ENCODE peak calls at places on chromosomes 1 and 21, in five cellular contexts. One of them, this sample, is unnamed.

GRCh38 chr1:11019971-11020370 is 7.5 kb downstream of the TARDBP start:
- DNase-seq in aorta: no peak
- DNase-seq in HAP-1: no peak
- DNase-seq in CD8-positive, alpha-beta memory T cell: no peak
- DNase-seq in Karpas-422: no peak
- DNase-seq in this sample: no peak

GRCh38 chr1:233668146-233668724 is 54.3 kb downstream of the KCNK1 start:
- DNase-seq in aorta: no peak
- DNase-seq in HAP-1: no peak
- DNase-seq in CD8-positive, alpha-beta memory T cell: no peak
- DNase-seq in Karpas-422: no peak
- DNase-seq in this sample: no peak

GRCh38 chr1:25469177-25469576 is 38.5 kb downstream of the MACO1 start:
- DNase-seq in aorta: no peak
- DNase-seq in HAP-1: no peak
- DNase-seq in CD8-positive, alpha-beta memory T cell: no peak
- DNase-seq in Karpas-422: no peak
- DNase-seq in this sample: no peak

GRCh38 chr1:85289848-85290335 is 13.5 kb upstream of the BCL10 start:
- DNase-seq in aorta: no peak
- DNase-seq in HAP-1: no peak
- DNase-seq in CD8-positive, alpha-beta memory T cell: no peak
- DNase-seq in Karpas-422: peak; percentile 86
- DNase-seq in this sample: no peak

GRCh38 chr1:218573871-218574270 is 228.7 kb downstream of the TGFB2 start:
- DNase-seq in aorta: no peak
- DNase-seq in HAP-1: no peak
- DNase-seq in CD8-positive, alpha-beta memory T cell: no peak
- DNase-seq in Karpas-422: no peak
- DNase-seq in this sample: no peak

GRCh38 chr1:20787775-20788488 is 825 bp upstream of the HP1BP3 start:
- DNase-seq in aorta: no peak
- DNase-seq in HAP-1: peak; percentile 29
- DNase-seq in CD8-positive, alpha-beta memory T cell: no peak
- DNase-seq in Karpas-422: peak; percentile 60
- DNase-seq in this sample: no peak

GRCh38 chr1:231178970-231179369 is 17.1 kb downstream of the TRIM67 start:
- DNase-seq in aorta: no peak
- DNase-seq in HAP-1: no peak
- DNase-seq in CD8-positive, alpha-beta memory T cell: no peak
- DNase-seq in Karpas-422: no peak
- DNase-seq in this sample: no peak

GRCh38 chr1:184276416-184276815 is 110.4 kb upstream of the C1orf21 start:
- DNase-seq in aorta: no peak
- DNase-seq in HAP-1: no peak
- DNase-seq in CD8-positive, alpha-beta memory T cell: no peak
- DNase-seq in Karpas-422: no peak
- DNase-seq in this sample: no peak

GRCh38 chr1:85344256-85344694 is 67.8 kb upstream of the BCL10 start:
- DNase-seq in aorta: no peak
- DNase-seq in HAP-1: peak; percentile 84
- DNase-seq in CD8-positive, alpha-beta memory T cell: no peak
- DNase-seq in Karpas-422: no peak
- DNase-seq in this sample: no peak

GRCh38 chr1:219271914-219272545 is 98.4 kb downstream of the LYPLAL1 start:
- DNase-seq in aorta: no peak
- DNase-seq in HAP-1: no peak
- DNase-seq in CD8-positive, alpha-beta memory T cell: no peak
- DNase-seq in Karpas-422: no peak
- DNase-seq in this sample: no peak

GRCh38 chr1:5896706-5897105 is 95.5 kb downstream of the NPHP4 start:
- DNase-seq in aorta: peak; percentile 44
- DNase-seq in HAP-1: peak; percentile 69
- DNase-seq in CD8-positive, alpha-beta memory T cell: no peak
- DNase-seq in Karpas-422: no peak
- DNase-seq in this sample: no peak

GRCh38 chr1:222167111-222167510 is 380.8 kb downstream of the HHIPL2 start:
- DNase-seq in aorta: no peak
- DNase-seq in HAP-1: peak; percentile 37
- DNase-seq in CD8-positive, alpha-beta memory T cell: no peak
- DNase-seq in Karpas-422: peak; percentile 65
- DNase-seq in this sample: peak; percentile 44

GRCh38 chr1:6941786-6942185 is 156.5 kb downstream of the CAMTA1 start:
- DNase-seq in aorta: no peak
- DNase-seq in HAP-1: no peak
- DNase-seq in CD8-positive, alpha-beta memory T cell: no peak
- DNase-seq in Karpas-422: no peak
- DNase-seq in this sample: no peak

GRCh38 chr1:40625076-40625475 is 40.4 kb downstream of the RIMS3 start:
- DNase-seq in aorta: no peak
- DNase-seq in HAP-1: no peak
- DNase-seq in CD8-positive, alpha-beta memory T cell: no peak
- DNase-seq in Karpas-422: peak; percentile 80
- DNase-seq in this sample: no peak

GRCh38 chr1:78333426-78334012 is 157.3 kb upstream of the PTGFR start:
- DNase-seq in aorta: no peak
- DNase-seq in HAP-1: peak; percentile 13
- DNase-seq in CD8-positive, alpha-beta memory T cell: no peak
- DNase-seq in Karpas-422: peak; percentile 71
- DNase-seq in this sample: no peak

GRCh38 chr1:156858959-156859522 is at the start of gene INSRR:
- DNase-seq in aorta: no peak
- DNase-seq in HAP-1: no peak
- DNase-seq in CD8-positive, alpha-beta memory T cell: no peak
- DNase-seq in Karpas-422: no peak
- DNase-seq in this sample: no peak

GRCh38 chr1:222464841-222465210 is 83.1 kb downstream of the HHIPL2 start:
- DNase-seq in aorta: peak; percentile 86
- DNase-seq in HAP-1: peak; percentile 40
- DNase-seq in CD8-positive, alpha-beta memory T cell: peak; percentile 53
- DNase-seq in Karpas-422: peak; percentile 87
- DNase-seq in this sample: no peak

GRCh38 chr1:64343105-64343960 is 126.6 kb upstream of the CACHD1 start:
- DNase-seq in aorta: no peak
- DNase-seq in HAP-1: peak; percentile 21
- DNase-seq in CD8-positive, alpha-beta memory T cell: no peak
- DNase-seq in Karpas-422: no peak
- DNase-seq in this sample: peak; percentile 89

GRCh38 chr21:33651965-33652680 is 9.8 kb downstream of the ITSN1 start:
- DNase-seq in aorta: no peak
- DNase-seq in HAP-1: no peak
- DNase-seq in CD8-positive, alpha-beta memory T cell: no peak
- DNase-seq in Karpas-422: no peak
- DNase-seq in this sample: no peak

GRCh38 chr1:210787800-210788199 is 346.1 kb downstream of the KCNH1 start:
- DNase-seq in aorta: no peak
- DNase-seq in HAP-1: no peak
- DNase-seq in CD8-positive, alpha-beta memory T cell: no peak
- DNase-seq in Karpas-422: no peak
- DNase-seq in this sample: no peak

GRCh38 chr21:31908106-31909031 is 35.5 kb downstream of the HUNK start:
- DNase-seq in aorta: no peak
- DNase-seq in HAP-1: no peak
- DNase-seq in CD8-positive, alpha-beta memory T cell: no peak
- DNase-seq in Karpas-422: no peak
- DNase-seq in this sample: no peak

GRCh38 chr1:147545133-147545532 is 3.8 kb downstream of the BCL9 start:
- DNase-seq in aorta: no peak
- DNase-seq in HAP-1: no peak
- DNase-seq in CD8-positive, alpha-beta memory T cell: peak; percentile 90
- DNase-seq in Karpas-422: peak; percentile 46
- DNase-seq in this sample: peak; percentile 82

GRCh38 chr1:205923663-205924435 is 19.4 kb downstream of the SLC26A9 start:
- DNase-seq in aorta: no peak
- DNase-seq in HAP-1: no peak
- DNase-seq in CD8-positive, alpha-beta memory T cell: no peak
- DNase-seq in Karpas-422: no peak
- DNase-seq in this sample: peak; percentile 27

GRCh38 chr1:176994926-176995596 is 169.5 kb downstream of the ASTN1 start:
- DNase-seq in aorta: no peak
- DNase-seq in HAP-1: no peak
- DNase-seq in CD8-positive, alpha-beta memory T cell: no peak
- DNase-seq in Karpas-422: no peak
- DNase-seq in this sample: no peak

GRCh38 chr1:151832318-151832984 is 849 bp upstream of the RORC start:
- DNase-seq in aorta: no peak
- DNase-seq in HAP-1: no peak
- DNase-seq in CD8-positive, alpha-beta memory T cell: no peak
- DNase-seq in Karpas-422: no peak
- DNase-seq in this sample: peak; percentile 78

GRCh38 chr1:159960721-159961381 is 6.8 kb upstream of the SLAMF9 start:
- DNase-seq in aorta: peak; percentile 83
- DNase-seq in HAP-1: no peak
- DNase-seq in CD8-positive, alpha-beta memory T cell: no peak
- DNase-seq in Karpas-422: no peak
- DNase-seq in this sample: peak; percentile 86

GRCh38 chr1:78779831-78780230 is 130.2 kb downstream of the IFI44 start:
- DNase-seq in aorta: no peak
- DNase-seq in HAP-1: no peak
- DNase-seq in CD8-positive, alpha-beta memory T cell: no peak
- DNase-seq in Karpas-422: no peak
- DNase-seq in this sample: no peak

GRCh38 chr1:240866724-240867123 is 254.8 kb upstream of the GREM2 start:
- DNase-seq in aorta: no peak
- DNase-seq in HAP-1: no peak
- DNase-seq in CD8-positive, alpha-beta memory T cell: no peak
- DNase-seq in Karpas-422: no peak
- DNase-seq in this sample: no peak

GRCh38 chr1:43451157-43451591 is 2.6 kb downstream of the HYI start:
- DNase-seq in aorta: no peak
- DNase-seq in HAP-1: no peak
- DNase-seq in CD8-positive, alpha-beta memory T cell: no peak
- DNase-seq in Karpas-422: no peak
- DNase-seq in this sample: no peak

GRCh38 chr1:232551281-232551835 is 78.6 kb downstream of the SIPA1L2 start:
- DNase-seq in aorta: no peak
- DNase-seq in HAP-1: no peak
- DNase-seq in CD8-positive, alpha-beta memory T cell: no peak
- DNase-seq in Karpas-422: no peak
- DNase-seq in this sample: no peak

GRCh38 chr1:182292193-182292741 is 99.3 kb downstream of the GLUL start:
- DNase-seq in aorta: no peak
- DNase-seq in HAP-1: no peak
- DNase-seq in CD8-positive, alpha-beta memory T cell: no peak
- DNase-seq in Karpas-422: no peak
- DNase-seq in this sample: no peak
- H3K4me1 ChIP-seq in aorta: peaks cover 13% of the 10 kb centered on the region
- H3K4me1 ChIP-seq in HAP-1: no peaks in the 10 kb centered on the region
- H3K4me1 ChIP-seq in CD8-positive, alpha-beta memory T cell: no peaks in the 10 kb centered on the region
- H3K4me1 ChIP-seq in Karpas-422: no peaks in the 10 kb centered on the region
- H3K4me1 ChIP-seq in this sample: peaks cover 16% of the 10 kb centered on the region

GRCh38 chr1:235076504-235077162 is 52.0 kb downstream of the TOMM20 start:
- DNase-seq in aorta: no peak
- DNase-seq in HAP-1: no peak
- DNase-seq in CD8-positive, alpha-beta memory T cell: no peak
- DNase-seq in Karpas-422: no peak
- DNase-seq in this sample: no peak
- H3K4me1 ChIP-seq in aorta: no peaks in the 10 kb centered on the region
- H3K4me1 ChIP-seq in HAP-1: no peaks in the 10 kb centered on the region
- H3K4me1 ChIP-seq in CD8-positive, alpha-beta memory T cell: peaks cover 16% of the 10 kb centered on the region
- H3K4me1 ChIP-seq in Karpas-422: peaks cover 18% of the 10 kb centered on the region
- H3K4me1 ChIP-seq in this sample: peaks cover 51% of the 10 kb centered on the region

GRCh38 chr1:32773764-32774463 is 43.2 kb downstream of the YARS1 start:
- DNase-seq in aorta: peak; percentile 66
- DNase-seq in HAP-1: no peak
- DNase-seq in CD8-positive, alpha-beta memory T cell: no peak
- DNase-seq in Karpas-422: no peak
- DNase-seq in this sample: no peak

GRCh38 chr1:32770741-32771548 is 46.2 kb downstream of the YARS1 start:
- DNase-seq in aorta: peak; percentile 72
- DNase-seq in HAP-1: no peak
- DNase-seq in CD8-positive, alpha-beta memory T cell: no peak
- DNase-seq in Karpas-422: no peak
- DNase-seq in this sample: no peak

GRCh38 chr1:32773018-32773763 is 44.0 kb downstream of the YARS1 start:
- DNase-seq in aorta: peak; percentile 92
- DNase-seq in HAP-1: peak; percentile 69
- DNase-seq in CD8-positive, alpha-beta memory T cell: peak; percentile 57
- DNase-seq in Karpas-422: peak; percentile 90
- DNase-seq in this sample: no peak

GRCh38 chr1:32771561-32772280 is 45.4 kb downstream of the YARS1 start:
- DNase-seq in aorta: peak; percentile 75
- DNase-seq in HAP-1: no peak
- DNase-seq in CD8-positive, alpha-beta memory T cell: no peak
- DNase-seq in Karpas-422: no peak
- DNase-seq in this sample: no peak

GRCh38 chr1:32772281-32773017 is 44.7 kb downstream of the YARS1 start:
- DNase-seq in aorta: peak; percentile 66
- DNase-seq in HAP-1: no peak
- DNase-seq in CD8-positive, alpha-beta memory T cell: no peak
- DNase-seq in Karpas-422: no peak
- DNase-seq in this sample: no peak
- H3K4me1 ChIP-seq in aorta: no peaks in the 10 kb centered on the region
- H3K4me1 ChIP-seq in HAP-1: no peaks in the 10 kb centered on the region
- H3K4me1 ChIP-seq in CD8-positive, alpha-beta memory T cell: peaks cover 4% of the 10 kb centered on the region
- H3K4me1 ChIP-seq in Karpas-422: peaks cover 8% of the 10 kb centered on the region
- H3K4me1 ChIP-seq in this sample: peaks cover 27% of the 10 kb centered on the region

DNA sequence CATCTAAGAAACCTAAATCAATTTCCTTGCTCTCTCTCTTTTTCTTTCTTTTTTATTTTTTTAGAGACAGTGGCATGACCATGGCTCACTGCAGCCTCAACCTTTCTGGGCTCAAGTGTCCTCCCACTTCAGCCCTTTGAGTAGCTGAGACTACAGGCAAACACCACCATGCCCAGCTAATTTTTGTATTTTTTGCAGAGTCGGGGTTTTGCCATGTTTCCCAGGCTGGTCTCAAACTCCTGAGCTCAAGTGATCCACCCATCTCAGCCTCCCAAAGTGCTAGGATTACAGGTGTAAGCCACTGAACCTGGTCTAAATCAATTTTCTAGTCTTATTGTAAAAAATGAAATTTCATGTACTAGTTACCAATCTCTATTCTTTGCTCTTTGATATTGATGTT is 108.9 kb downstream of the LHX8 start:
- DNase-seq in aorta: no peak
- DNase-seq in HAP-1: no peak
- DNase-seq in CD8-positive, alpha-beta memory T cell: no peak
- DNase-seq in Karpas-422: no peak
- DNase-seq in this sample: no peak
- H3K4me1 ChIP-seq in aorta: no peaks in the 10 kb centered on the region
- H3K4me1 ChIP-seq in HAP-1: peaks cover 9% of the 10 kb centered on the region
- H3K4me1 ChIP-seq in CD8-positive, alpha-beta memory T cell: no peaks in the 10 kb centered on the region
- H3K4me1 ChIP-seq in Karpas-422: no peaks in the 10 kb centered on the region
- H3K4me1 ChIP-seq in this sample: no peaks in the 10 kb centered on the region

GRCh38 chr1:37845781-37846180 is 13.6 kb downstream of the MTF1 start:
- DNase-seq in aorta: no peak
- DNase-seq in HAP-1: no peak
- DNase-seq in CD8-positive, alpha-beta memory T cell: no peak
- DNase-seq in Karpas-422: no peak
- DNase-seq in this sample: no peak
- H3K4me1 ChIP-seq in aorta: no peaks in the 10 kb centered on the region
- H3K4me1 ChIP-seq in HAP-1: no peaks in the 10 kb centered on the region
- H3K4me1 ChIP-seq in CD8-positive, alpha-beta memory T cell: peaks cover 16% of the 10 kb centered on the region
- H3K4me1 ChIP-seq in Karpas-422: peaks cover 31% of the 10 kb centered on the region
- H3K4me1 ChIP-seq in this sample: peaks cover 9% of the 10 kb centered on the region

GRCh38 chr1:107952989-107953388 is 12.0 kb downstream of the VAV3 start:
- DNase-seq in aorta: no peak
- DNase-seq in HAP-1: no peak
- DNase-seq in CD8-positive, alpha-beta memory T cell: no peak
- DNase-seq in Karpas-422: no peak
- DNase-seq in this sample: no peak
- H3K4me1 ChIP-seq in aorta: no peaks in the 10 kb centered on the region
- H3K4me1 ChIP-seq in HAP-1: no peaks in the 10 kb centered on the region
- H3K4me1 ChIP-seq in CD8-positive, alpha-beta memory T cell: peaks cover 24% of the 10 kb centered on the region
- H3K4me1 ChIP-seq in Karpas-422: peaks cover 6% of the 10 kb centered on the region
- H3K4me1 ChIP-seq in this sample: no peaks in the 10 kb centered on the region

GRCh38 chr1:15951341-15952153 is 24.4 kb downstream of the ZBTB17 start:
- DNase-seq in aorta: no peak
- DNase-seq in HAP-1: no peak
- DNase-seq in CD8-positive, alpha-beta memory T cell: peak; percentile 39
- DNase-seq in Karpas-422: no peak
- DNase-seq in this sample: no peak
- H3K4me1 ChIP-seq in aorta: peaks cover 6% of the 10 kb centered on the region
- H3K4me1 ChIP-seq in HAP-1: peaks cover 5% of the 10 kb centered on the region
- H3K4me1 ChIP-seq in CD8-positive, alpha-beta memory T cell: peaks cover 59% of the 10 kb centered on the region
- H3K4me1 ChIP-seq in Karpas-422: peaks cover 39% of the 10 kb centered on the region
- H3K4me1 ChIP-seq in this sample: peaks cover 71% of the 10 kb centered on the region